ENCODE peak calls at places on chromosomes 6 and 20, in six cellular contexts. F, C, I, S, J and T are unnamed samples.
A peak's percentile ranks its signal among the peaks of the same experiment; 100 is the strongest.

GRCh38 chr20:43404880-43405279 is 52.8 kb upstream of the SRSF6 start:
- DNase-seq in F (no peak), C (no peak), I (no peak), S (no peak), J (no peak), T (no peak)

GRCh38 chr6:70210462-70210861 is 92.4 kb downstream of the COL9A1 start:
- DNase-seq in F (no peak), C (no peak), I (no peak), S (no peak), J (no peak), T (no peak)

GRCh38 chr6:68778356-68779020 is 143.4 kb downstream of the ADGRB3 start:
- DNase-seq in F (no peak), C (no peak), I (no peak), S (peak; percentile 76), J (no peak), T (peak; percentile 59)

GRCh38 chr6:127420558-127420957 is 38.6 kb downstream of the KIAA0408 start:
- DNase-seq in F (no peak), C (peak; percentile 74), I (peak; percentile 33), S (peak; percentile 87), J (peak; percentile 22), T (peak; percentile 78)

GRCh38 chr6:81608776-81609175 is 143.7 kb downstream of the TENT5A start:
- DNase-seq in F (no peak), C (no peak), I (no peak), S (no peak), J (no peak), T (no peak)

GRCh38 chr6:139534472-139535115 is 160.1 kb upstream of the CITED2 start:
- DNase-seq in F (no peak), C (no peak), I (no peak), S (no peak), J (no peak), T (no peak)

GRCh38 chr20:20188647-20189046 is 136.3 kb downstream of the CFAP61 start:
- DNase-seq in F (no peak), C (no peak), I (no peak), S (no peak), J (no peak), T (no peak)

GRCh38 chr20:6792789-6793188 is 25.3 kb downstream of the BMP2 start:
- DNase-seq in F (no peak), C (no peak), I (no peak), S (no peak), J (no peak), T (no peak)

GRCh38 chr6:157469378-157469777 is 88.4 kb downstream of the ZDHHC14 start:
- DNase-seq in F (no peak), C (no peak), I (no peak), S (no peak), J (no peak), T (no peak)

GRCh38 chr20:51815383-51816076 is 13.2 kb upstream of the SALL4 start:
- DNase-seq in F (no peak), C (no peak), I (no peak), S (no peak), J (no peak), T (no peak)

GRCh38 chr6:16803294-16804006 is 42.2 kb upstream of the ATXN1 start:
- DNase-seq in F (peak; percentile 79), C (no peak), I (no peak), S (peak; percentile 84), J (peak; percentile 40), T (no peak)

GRCh38 chr20:38187512-38187911 is 22.4 kb upstream of the TGM2 start:
- DNase-seq in F (peak; percentile 76), C (no peak), I (no peak), S (no peak), J (no peak), T (no peak)

GRCh38 chr20:57148266-57148665 is 118.2 kb downstream of the BMP7 start:
- DNase-seq in F (peak; percentile 32), C (peak; percentile 7), I (no peak), S (no peak), J (no peak), T (no peak)

GRCh38 chr6:169291639-169292339 is 38.1 kb upstream of the THBS2 start:
- DNase-seq in F (no peak), C (no peak), I (no peak), S (no peak), J (no peak), T (no peak)

GRCh38 chr6:141290871-141291270 is 841.9 kb upstream of the GJE1 start:
- DNase-seq in F (no peak), C (no peak), I (no peak), S (no peak), J (no peak), T (no peak)

GRCh38 chr6:42787018-42787611 is 5.3 kb downstream of the BICRAL start:
- DNase-seq in F (no peak), C (no peak), I (no peak), S (no peak), J (no peak), T (no peak)

GRCh38 chr20:45345104-45345936 is 2.9 kb downstream of the SDC4 start:
- DNase-seq in F (no peak), C (no peak), I (no peak), S (no peak), J (no peak), T (no peak)

GRCh38 chr6:13581700-13582229 is 7.4 kb downstream of the SIRT5 start:
- DNase-seq in F (no peak), C (no peak), I (no peak), S (no peak), J (no peak), T (no peak)

GRCh38 chr6:107811591-107812218 is 12.4 kb downstream of the SCML4 start:
- DNase-seq in F (no peak), C (no peak), I (no peak), S (no peak), J (no peak), T (peak; percentile 30)

GRCh38 chr6:17281497-17282481 is 628 bp downstream of the RBM24 start:
- DNase-seq in F (peak; percentile 76), C (no peak), I (no peak), S (peak; percentile 11), J (no peak), T (no peak)

GRCh38 chr6:158560787-158561246 is 926 bp downstream of the TMEM181 start:
- DNase-seq in F (no peak), C (peak; percentile 84), I (no peak), S (no peak), J (no peak), T (no peak)

GRCh38 chr6:24718449-24719124 is 367 bp downstream of the C6orf62 start:
- DNase-seq in F (no peak), C (no peak), I (no peak), S (no peak), J (no peak), T (no peak)

GRCh38 chr20:59073582-59073981 is 31.0 kb upstream of the PRELID3B start:
- DNase-seq in F (no peak), C (no peak), I (no peak), S (no peak), J (no peak), T (no peak)

GRCh38 chr6:52392944-52393343 is 27.2 kb upstream of the EFHC1 start:
- DNase-seq in F (no peak), C (no peak), I (no peak), S (no peak), J (no peak), T (no peak)

GRCh38 chr6:47156196-47156595 is 114.1 kb upstream of the ADGRF1 start:
- DNase-seq in F (no peak), C (no peak), I (no peak), S (no peak), J (no peak), T (no peak)

GRCh38 chr6:129501401-129502051 is 208.5 kb downstream of the ARHGAP18 start:
- DNase-seq in F (peak; percentile 78), C (no peak), I (no peak), S (no peak), J (no peak), T (peak; percentile 86)

GRCh38 chr20:62900692-62901584 is 25.4 kb downstream of the DIDO1 start:
- DNase-seq in F (peak; percentile 52), C (no peak), I (no peak), S (no peak), J (no peak), T (no peak)

GRCh38 chr6:151400473-151400872 is 9.1 kb upstream of the ZBTB2 start:
- DNase-seq in F (no peak), C (no peak), I (no peak), S (no peak), J (no peak), T (no peak)

GRCh38 chr6:88538130-88538706 is 372.1 kb upstream of the CNR1 start:
- DNase-seq in F (no peak), C (no peak), I (no peak), S (no peak), J (no peak), T (peak; percentile 11)

GRCh38 chr6:134258849-134259306 is 59.0 kb downstream of the SGK1 start:
- DNase-seq in F (no peak), C (no peak), I (no peak), S (no peak), J (no peak), T (no peak)

GRCh38 chr6:32973144-32973854 is 4.9 kb downstream of the BRD2 start:
- DNase-seq in F (peak; percentile 79), C (no peak), I (no peak), S (no peak), J (no peak), T (no peak)